ENCODE peak calls at places on chromosomes 11 and 22, in four cellular contexts. X is IMR-90, G is HCT116, V is OCI-LY7. J is an unnamed sample.

GRCh38 chr11:19938051-19938856 is 222.0 kb downstream of the DBX1 start:
- DNase-seq in G (peak; percentile 36), X (peak; percentile 54), V (peak; percentile 42), J (peak; percentile 41)

GRCh38 chr11:68812526-68812925 is 29.2 kb downstream of the CPT1A start:
- DNase-seq in X (no peak), V (no peak), G (no peak), J (no peak)

GRCh38 chr11:113446938-113447337 is 28.3 kb downstream of the DRD2 start:
- DNase-seq in V (no peak), X (no peak), G (no peak), J (no peak)

GRCh38 chr11:16606784-16607674 is 131.4 kb upstream of the C11orf58 start:
- DNase-seq in V (no peak), G (no peak), X (peak; percentile 41), J (no peak)

GRCh38 chr22:30325065-30325720 is 1.5 kb downstream of the TBC1D10A start:
- DNase-seq in X (peak; percentile 90), V (no peak), G (no peak), J (no peak)

GRCh38 chr11:128783513-128783912 is 83.6 kb downstream of the KCNJ1 start:
- DNase-seq in G (no peak), X (no peak), V (no peak), J (no peak)

GRCh38 chr11:30733748-30734147 is 147.6 kb upstream of the MPPED2 start:
- DNase-seq in V (no peak), G (no peak), X (no peak), J (no peak)

GRCh38 chr11:126927628-126928027 is 72.9 kb downstream of the KIRREL3 start:
- DNase-seq in V (no peak), G (no peak), X (peak; percentile 20), J (no peak)

GRCh38 chr11:94120946-94121345 is 7.7 kb upstream of the PANX1 start:
- DNase-seq in G (no peak), V (no peak), X (peak; percentile 91), J (no peak)

GRCh38 chr11:62922653-62923371 is 1.6 kb upstream of the CHRM1 start:
- DNase-seq in V (peak; percentile 15), G (no peak), X (no peak), J (no peak)

DNA sequence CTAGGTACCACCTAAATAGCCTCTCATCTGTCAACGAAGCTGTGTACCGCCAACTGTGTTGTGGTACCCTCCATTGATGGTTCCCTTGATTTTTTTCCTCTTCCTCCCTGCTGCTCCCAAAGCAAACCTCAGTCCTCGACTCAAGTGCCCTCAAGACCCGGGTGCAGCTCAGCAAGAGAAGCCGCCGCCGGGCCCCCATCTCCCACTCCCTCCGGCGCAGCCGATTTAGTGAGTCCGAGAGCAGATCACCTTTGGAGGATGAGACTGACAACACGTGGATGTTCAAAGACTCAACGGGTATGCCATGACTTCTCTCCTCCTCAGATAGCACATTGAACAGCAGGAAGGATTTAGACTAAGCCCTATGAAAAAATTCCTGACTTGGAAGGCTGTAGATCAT is 22.4 kb upstream of the CRYBB3 start:
- DNase-seq in V (no peak), G (no peak), X (no peak), J (no peak)
- H3K4me2 ChIP-seq in V (no peak overlapping the region), G (no peak overlapping the region), X (no peak overlapping the region), J (no peak overlapping the region)

DNA sequence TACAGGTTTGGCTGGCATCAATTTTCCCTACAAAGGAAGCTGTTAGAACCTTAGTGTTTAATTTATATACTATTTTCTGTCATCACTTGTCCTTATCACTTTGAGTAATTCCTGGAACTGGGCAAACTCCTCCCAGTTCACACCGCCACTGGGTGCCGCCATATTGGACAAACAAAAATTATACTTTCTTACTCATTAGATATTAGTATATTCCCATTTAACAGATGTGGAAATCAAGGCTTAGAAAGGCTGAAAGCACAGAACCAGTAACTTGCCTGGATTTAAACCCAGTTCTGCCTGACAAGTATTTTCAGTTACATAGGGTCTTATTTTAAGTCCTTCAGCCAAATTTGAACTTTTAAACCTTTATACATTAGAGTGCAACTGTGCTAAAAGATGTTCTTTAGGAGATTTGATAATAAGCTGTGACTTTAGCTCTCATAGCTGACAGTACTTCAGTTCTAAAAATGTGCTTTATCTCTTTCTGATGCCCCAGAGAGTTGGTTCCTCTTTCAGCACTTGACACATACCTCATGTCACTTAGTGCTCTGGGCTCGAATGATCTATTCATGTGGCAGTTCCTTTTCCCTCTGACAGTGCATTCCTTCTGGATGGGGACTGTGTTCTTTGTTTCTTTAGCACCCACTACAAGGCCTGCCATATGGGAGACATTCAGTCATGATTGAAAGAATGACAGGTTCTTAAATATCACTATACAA is 25.4 kb downstream of the COA4 start:
- DNase-seq in X (no peak), G (no peak), V (no peak), J (no peak)
- H3K4me2 ChIP-seq in X (no peak overlapping the region), G (no peak overlapping the region), V (no peak overlapping the region), J (no peak overlapping the region)

GRCh38 chr11:76232026-76232665 is 25.8 kb upstream of the WNT11 start:
- DNase-seq in V (peak; percentile 51), G (no peak), X (no peak), J (peak; percentile 78)
- H3K4me2 ChIP-seq in V (peak overlapping the region; percentile 47), G (peak overlapping the region; percentile 17), X (no peak overlapping the region), J (peak overlapping the region; percentile 53)

GRCh38 chr11:636511-637332 is at the start of gene DRD4:
- DNase-seq in X (peak; percentile 37), G (no peak), V (no peak), J (no peak)

GRCh38 chr11:637333-637592 is 194 bp downstream of the DRD4 start:
- DNase-seq in X (no peak), V (no peak), G (no peak), J (no peak)

GRCh38 chr11:637593-638507 is 781 bp downstream of the DRD4 start:
- DNase-seq in X (no peak), V (no peak), G (no peak), J (no peak)

GRCh38 chr11:638616-639323 is 1.7 kb downstream of the DRD4 start:
- DNase-seq in X (no peak), G (no peak), V (no peak), J (no peak)

GRCh38 chr11:635945-636510 is 1.0 kb upstream of the DRD4 start:
- DNase-seq in V (no peak), X (no peak), G (no peak), J (no peak)
- H3K4me2 ChIP-seq in V (no peak overlapping the region), X (no peak overlapping the region), G (no peak overlapping the region), J (no peak overlapping the region)

DNA sequence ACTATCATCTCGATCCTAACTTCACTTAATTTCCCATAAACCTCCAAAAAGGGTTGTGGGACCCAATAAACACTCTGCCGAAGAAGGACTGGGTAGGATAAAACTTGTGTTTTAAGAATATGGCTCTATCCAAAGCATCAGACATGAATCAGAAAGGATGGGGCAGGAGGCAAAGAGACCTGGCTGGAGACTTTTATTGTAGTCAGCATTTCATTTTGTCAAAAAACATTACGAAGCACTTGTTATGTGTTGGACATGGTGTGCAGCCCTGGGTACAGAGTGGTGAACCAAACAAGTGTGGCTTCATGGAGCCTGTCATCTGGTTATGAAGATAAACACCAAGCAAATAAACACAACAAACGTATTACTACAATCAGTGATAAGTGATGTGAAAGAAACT is 17.3 kb downstream of the IL10RA start:
- DNase-seq in G (no peak), V (no peak), X (no peak), J (no peak)
- H3K4me2 ChIP-seq in G (no peak overlapping the region), V (peak overlapping the region; percentile 29), X (no peak overlapping the region), J (no peak overlapping the region)

GRCh38 chr11:74990941-74991340 is 2.2 kb downstream of the NEU3 start:
- DNase-seq in V (no peak), G (no peak), X (no peak), J (no peak)
- H3K4me2 ChIP-seq in V (peak overlapping the region; percentile 94), G (no peak overlapping the region), X (no peak overlapping the region), J (peak overlapping the region; percentile 73)

DNA sequence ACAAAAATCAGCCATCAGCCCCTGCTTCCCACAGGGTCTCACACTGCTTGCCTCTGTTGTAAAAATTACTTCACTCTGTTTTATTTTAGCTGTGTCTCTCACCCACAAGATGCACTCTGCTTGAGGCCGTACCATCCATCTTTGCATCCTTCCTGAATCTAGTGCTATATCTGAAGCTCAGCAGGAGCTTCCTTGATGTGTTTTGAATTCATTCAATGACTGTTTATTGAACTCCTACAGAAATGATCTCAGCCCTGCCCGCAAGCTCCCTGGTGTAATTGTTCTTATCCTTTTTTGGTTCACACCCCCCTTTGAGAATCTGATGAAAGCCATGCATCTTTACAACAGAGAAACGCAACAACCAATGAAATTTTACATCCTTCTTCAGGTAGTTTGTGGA is 310.2 kb upstream of the ZC3H12C start:
- DNase-seq in X (no peak), V (no peak), G (no peak), J (no peak)
- H3K4me2 ChIP-seq in X (no peak overlapping the region), V (no peak overlapping the region), G (no peak overlapping the region), J (no peak overlapping the region)

GRCh38 chr22:41925783-41926460 is 684 bp downstream of the TNFRSF13C start:
- DNase-seq in V (peak; percentile 78), G (no peak), X (peak; percentile 34), J (no peak)
- H3K4me2 ChIP-seq in V (peak overlapping the region; percentile 78), G (peak overlapping the region; percentile 46), X (peak overlapping the region; percentile 14), J (no peak overlapping the region)

GRCh38 chr11:61020706-61021235 is 49.3 kb downstream of the CD6 start:
- DNase-seq in G (no peak), V (no peak), X (no peak), J (no peak)

GRCh38 chr11:61019818-61020405 is 48.4 kb downstream of the CD6 start:
- DNase-seq in X (no peak), G (no peak), V (no peak), J (no peak)

GRCh38 chr11:61023086-61024035 is 51.9 kb downstream of the CD6 start:
- DNase-seq in X (no peak), G (no peak), V (no peak), J (no peak)

GRCh38 chr11:61022311-61023085 is 51.0 kb downstream of the CD6 start:
- DNase-seq in V (no peak), X (no peak), G (no peak), J (no peak)

GRCh38 chr11:61021661-61022212 is 50.3 kb downstream of the CD6 start:
- DNase-seq in V (peak; percentile 60), G (no peak), X (no peak), J (peak; percentile 66)
- H3K4me2 ChIP-seq in V (peak overlapping the region; percentile 59), G (peak overlapping the region; percentile 60), X (no peak overlapping the region), J (no peak overlapping the region)

GRCh38 chr11:63958013-63958412 is 16.4 kb upstream of the COX8A start:
- DNase-seq in G (no peak), V (no peak), X (no peak), J (no peak)

GRCh38 chr11:63966444-63966843 is 8.0 kb upstream of the COX8A start:
- DNase-seq in V (no peak), X (no peak), G (no peak), J (no peak)

DNA sequence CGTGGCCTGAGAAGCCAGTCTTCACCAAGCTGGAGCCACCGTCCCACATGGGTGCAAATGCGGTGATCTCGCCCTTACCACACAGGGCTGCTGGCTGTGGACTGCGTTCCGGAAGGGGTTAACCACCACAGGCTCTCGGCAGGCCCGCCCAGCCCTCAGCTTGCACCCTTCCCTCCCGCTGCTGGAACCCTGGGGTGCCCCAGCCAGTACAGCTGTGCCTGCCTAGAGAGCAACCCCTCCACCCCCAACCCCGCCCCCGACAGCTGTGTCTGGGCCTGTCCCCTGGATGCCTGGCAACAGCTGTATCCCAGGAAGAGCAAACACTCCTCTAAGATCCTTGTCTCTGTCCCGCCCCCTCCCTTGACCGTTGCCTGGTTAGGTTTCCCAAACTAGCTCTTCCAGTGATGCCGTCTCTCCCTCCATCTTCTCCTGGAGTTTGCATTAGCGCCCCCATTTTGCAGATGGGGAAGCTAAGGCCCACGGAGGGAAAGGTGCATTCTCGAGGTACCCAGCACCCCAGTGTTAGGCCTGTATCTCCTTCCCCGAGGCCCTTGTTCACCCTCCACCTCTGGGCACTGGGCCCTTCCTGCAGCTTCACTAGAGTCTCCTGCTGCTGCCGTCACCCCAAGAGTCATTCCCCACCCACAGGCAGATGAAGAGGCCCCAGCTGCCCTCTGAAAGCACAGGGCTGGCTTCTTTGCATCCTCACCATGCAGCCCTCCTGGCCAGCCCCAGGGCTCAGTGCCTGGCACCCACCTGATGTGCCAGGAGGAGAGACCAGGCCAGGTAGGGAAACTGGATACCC is 12.6 kb upstream of the COX8A start:
- DNase-seq in G (no peak), X (peak; percentile 31), V (no peak), J (peak; percentile 89)
- H3K4me2 ChIP-seq in G (no peak overlapping the region), X (no peak overlapping the region), V (no peak overlapping the region), J (peak overlapping the region; percentile 11)

J was measured in DND-41.